ENCODE peak calls at places on chromosomes 1 and 21, in nine cellular contexts. P, X, G, U, K, Y, N, R and Z are unnamed samples.

GRCh38 chr1:224182057-224182865 is 779 bp upstream of the DEGS1 start:
- DNase-seq in P (peak), X (no peak), G (no peak), U (peak), K (no peak), Y (no peak), N (peak), R (peak), Z (peak)

GRCh38 chr1:107741242-107741641 is 223.7 kb downstream of the VAV3 start:
- DNase-seq in P (no peak), X (no peak), G (no peak), U (no peak), K (no peak), Y (no peak), N (no peak), R (no peak), Z (no peak)

GRCh38 chr21:44455524-44456206 is 355 bp downstream of the LRRC3 start:
- DNase-seq in P (peak), X (peak), G (peak), U (no peak), K (peak), Y (peak), N (peak), R (peak), Z (peak)

GRCh38 chr21:20999567-21000169 is 1.5 kb downstream of the NCAM2 start:
- DNase-seq in P (peak), X (peak), G (no peak), U (peak), K (peak), Y (peak), N (peak), R (no peak), Z (peak)

GRCh38 chr1:85278853-85279314 is 2.5 kb upstream of the BCL10 start:
- DNase-seq in P (peak), X (peak), G (peak), U (no peak), K (no peak), Y (peak), N (no peak), R (peak), Z (peak)

GRCh38 chr1:150548632-150549495 is at the start of gene ADAMTSL4:
- DNase-seq in P (peak), X (peak), G (peak), U (peak), K (no peak), Y (peak), N (peak), R (peak), Z (peak)

GRCh38 chr1:230279583-230279945 is 146.6 kb downstream of the PGBD5 start:
- DNase-seq in P (no peak), X (no peak), G (no peak), U (no peak), K (no peak), Y (no peak), N (no peak), R (no peak), Z (no peak)

GRCh38 chr1:164675342-164675904 is 116.4 kb downstream of the PBX1 start:
- DNase-seq in P (peak), X (no peak), G (no peak), U (no peak), K (no peak), Y (peak), N (no peak), R (peak), Z (no peak)

GRCh38 chr1:44423706-44424546 is 18.9 kb downstream of the RNF220 start:
- DNase-seq in P (peak), X (peak), G (no peak), U (no peak), K (no peak), Y (peak), N (no peak), R (peak), Z (no peak)

GRCh38 chr1:29747136-29747670 is 510.9 kb downstream of the PTPRU start:
- DNase-seq in P (no peak), X (no peak), G (no peak), U (no peak), K (no peak), Y (no peak), N (no peak), R (no peak), Z (no peak)

GRCh38 chr1:207420109-207420508 is 34.0 kb upstream of the CR2 start:
- DNase-seq in P (no peak), X (no peak), G (no peak), U (no peak), K (no peak), Y (no peak), N (no peak), R (no peak), Z (no peak)

GRCh38 chr1:113917400-113918082 is 11.6 kb upstream of the HIPK1 start:
- DNase-seq in P (no peak), X (no peak), G (no peak), U (no peak), K (no peak), Y (peak), N (no peak), R (no peak), Z (no peak)